ENCODE peak calls at places on chromosomes 13 and 19, in four cellular contexts. T, E, P and H are unnamed samples.

GRCh38 chr19:46766569-46767317 is 20.5 kb upstream of the STRN4 start:
- DNase-seq in T (peak; percentile 59), E (no peak), P (peak; percentile 69), H (no peak)

GRCh38 chr13:107867701-107868661 is 347.4 kb downstream of the LIG4 start:
- DNase-seq in T (peak; percentile 91), E (peak; percentile 57), P (no peak), H (no peak)

GRCh38 chr19:6020972-6021805 is 43.2 kb upstream of the RANBP3 start:
- DNase-seq in T (no peak), E (no peak), P (no peak), H (no peak)

GRCh38 chr19:8363803-8364771 is at the start of gene ANGPTL4:
- DNase-seq in T (peak; percentile 68), E (peak; percentile 55), P (no peak), H (peak; percentile 41)

GRCh38 chr13:27428160-27428559 is 3.7 kb downstream of the GTF3A start:
- DNase-seq in T (no peak), E (no peak), P (no peak), H (no peak)

GRCh38 chr19:39502640-39503417 is 4.1 kb downstream of the DLL3 start:
- DNase-seq in T (no peak), E (peak; percentile 73), P (no peak), H (peak; percentile 29)

GRCh38 chr13:40060318-40061007 is 405.0 kb downstream of the COG6 start:
- DNase-seq in T (peak; percentile 53), E (no peak), P (no peak), H (peak; percentile 98)

GRCh38 chr19:45498411-45499195 is at the start of gene PPM1N:
- DNase-seq in T (no peak), E (peak; percentile 17), P (peak; percentile 64), H (no peak)

GRCh38 chr13:46202188-46202795 is 9.4 kb upstream of the LRRC63 start:
- DNase-seq in T (no peak), E (no peak), P (no peak), H (no peak)

GRCh38 chr19:39617745-39618144 is 15.4 kb downstream of the LGALS13 start:
- DNase-seq in T (no peak), E (no peak), P (no peak), H (no peak)

GRCh38 chr19:49985926-49986325 is 25.0 kb upstream of the SIGLEC11 start:
- DNase-seq in T (no peak), E (no peak), P (no peak), H (no peak)

GRCh38 chr13:30647824-30648521 is 30.3 kb downstream of the USPL1 start:
- DNase-seq in T (no peak), E (no peak), P (no peak), H (no peak)

GRCh38 chr19:50893047-50893737 is 18.0 kb downstream of the KLK4 start:
- DNase-seq in T (peak; percentile 77), E (no peak), P (no peak), H (no peak)

GRCh38 chr13:87999141-87999765 is 328.1 kb downstream of the SLITRK5 start:
- DNase-seq in T (no peak), E (peak; percentile 30), P (no peak), H (peak; percentile 26)

GRCh38 chr13:80475718-80476117 is 134.8 kb upstream of the SPRY2 start:
- DNase-seq in T (no peak), E (no peak), P (no peak), H (no peak)

GRCh38 chr19:52689804-52690394 is 44.9 kb downstream of the ZNF611 start:
- DNase-seq in T (peak; percentile 29), E (no peak), P (peak; percentile 52), H (no peak)

GRCh38 chr13:44300895-44301638 is 72.6 kb upstream of the SERP2 start:
- DNase-seq in T (no peak), E (peak; percentile 87), P (no peak), H (peak; percentile 95)

GRCh38 chr19:49393871-49394270 is 5.8 kb downstream of the KASH5 start:
- DNase-seq in T (no peak), E (no peak), P (no peak), H (no peak)

GRCh38 chr19:18280247-18281081 is 958 bp downstream of the JUND start:
- DNase-seq in T (peak; percentile 84), E (peak; percentile 69), P (peak; percentile 89), H (peak; percentile 44)

GRCh38 chr19:43552198-43552450 is 19.1 kb downstream of the ZNF575 start:
- DNase-seq in T (no peak), E (no peak), P (no peak), H (no peak)

GRCh38 chr13:99018418-99019180 is 40.7 kb upstream of the DOCK9 start:
- DNase-seq in T (no peak), E (peak; percentile 68), P (no peak), H (peak; percentile 59)

GRCh38 chr13:76884571-76885202 is 1.5 kb downstream of the KCTD12 start:
- DNase-seq in T (no peak), E (peak; percentile 20), P (no peak), H (peak; percentile 40)

GRCh38 chr13:76879876-76880270 is 6.3 kb downstream of the KCTD12 start:
- DNase-seq in T (no peak), E (no peak), P (no peak), H (peak; percentile 26)

GRCh38 chr13:76885203-76886004 is 801 bp downstream of the KCTD12 start:
- DNase-seq in T (peak; percentile 68), E (peak; percentile 61), P (peak; percentile 24), H (peak; percentile 59)

GRCh38 chr13:76884167-76884566 is 2.0 kb downstream of the KCTD12 start:
- DNase-seq in T (peak; percentile 61), E (no peak), P (no peak), H (peak; percentile 38)

GRCh38 chr13:76882431-76882830 is 3.8 kb downstream of the KCTD12 start:
- DNase-seq in T (no peak), E (no peak), P (no peak), H (no peak)
- H3K4me3 ChIP-seq in T (no peak overlapping the region), E (no peak overlapping the region), P (no peak overlapping the region), H (no peak overlapping the region)

GRCh38 chr19:4260605-4261191 is 13.8 kb downstream of the YJU2 start:
- DNase-seq in T (no peak), E (no peak), P (no peak), H (no peak)
- H3K36me3 ChIP-seq in T (peaks cover 51% of the 10 kb centered on the region), E (peaks cover 32% of the 10 kb centered on the region), P (peaks cover 61% of the 10 kb centered on the region), H (peaks cover 12% of the 10 kb centered on the region)

DNA sequence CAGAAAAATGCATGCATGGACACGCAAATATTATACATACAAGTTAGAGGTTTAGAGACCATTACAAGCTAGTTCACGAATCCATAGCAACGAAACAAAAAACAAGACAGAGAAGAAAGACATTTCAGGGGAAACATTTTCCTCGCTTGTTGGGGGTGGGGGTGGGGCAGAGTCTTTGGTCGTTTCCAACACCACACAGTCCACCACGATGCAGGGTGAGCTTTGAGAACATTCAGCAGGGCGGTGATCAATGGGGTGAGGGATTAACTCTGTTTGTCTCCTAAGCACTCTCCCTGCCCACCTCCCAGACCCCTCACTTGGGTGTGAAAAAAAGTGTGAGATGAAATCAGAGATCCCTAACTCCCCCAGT is 631 bp downstream of the OXGR1 start:
- DNase-seq in T (no peak), E (no peak), P (no peak), H (peak; percentile 25)
- H3K4me3 ChIP-seq in T (peak overlapping the region; percentile 64), E (peak overlapping the region; percentile 24), P (no peak overlapping the region), H (no peak overlapping the region)

GRCh38 chr19:12698138-12698537 is 1.7 kb upstream of the FBXW9 start:
- DNase-seq in T (no peak), E (no peak), P (no peak), H (no peak)

GRCh38 chr19:12703056-12703455 is 6.6 kb upstream of the FBXW9 start:
- DNase-seq in T (peak; percentile 85), E (peak; percentile 43), P (peak; percentile 82), H (no peak)

GRCh38 chr19:12705654-12706331 is 9.4 kb upstream of the FBXW9 start:
- DNase-seq in T (no peak), E (no peak), P (no peak), H (no peak)

GRCh38 chr19:12705169-12705568 is 8.7 kb upstream of the FBXW9 start:
- DNase-seq in T (no peak), E (no peak), P (no peak), H (no peak)

GRCh38 chr19:12701596-12702282 is 5.3 kb upstream of the FBXW9 start:
- DNase-seq in T (no peak), E (no peak), P (no peak), H (no peak)
- H3K36me3 ChIP-seq in T (peaks cover 82% of the 10 kb centered on the region), E (peaks cover 72% of the 10 kb centered on the region), P (peaks cover 77% of the 10 kb centered on the region), H (peaks cover 37% of the 10 kb centered on the region)

GRCh38 chr19:2308114-2308556 is at the start of gene LINGO3:
- DNase-seq in T (peak; percentile 10), E (no peak), P (no peak), H (no peak)
- H3K4me3 ChIP-seq in T (no peak within 1 kb of the TSS), E (peak within 1 kb of the TSS; percentile 44), P (no peak within 1 kb of the TSS), H (peak within 1 kb of the TSS; percentile 12)